ENCODE peak calls at places on chromosomes 13 and 19, in six cellular contexts. P, Y, T, G, M and B are unnamed samples.

GRCh38 chr19:46678110-46678732 is 17.2 kb upstream of the DACT3 start:
- DNase-seq in Y (no peak), P (no peak), G (no peak), M (peak), T (no peak), B (no peak)

GRCh38 chr19:49807174-49807830 is 5.8 kb downstream of the FUZ start:
- DNase-seq in M (no peak), T (no peak), G (no peak), P (peak), Y (no peak), B (no peak)

GRCh38 chr13:93268327-93269028 is 41.9 kb downstream of the GPC6 start:
- DNase-seq in P (no peak), Y (peak), M (no peak), G (no peak), T (no peak), B (no peak)

GRCh38 chr13:108368240-108368898 is 98.9 kb downstream of the TNFSF13B start:
- DNase-seq in T (no peak), Y (no peak), G (no peak), P (no peak), M (no peak), B (no peak)

GRCh38 chr19:5558101-5558621 is 9.6 kb downstream of the TINCR start:
- DNase-seq in T (no peak), M (no peak), G (no peak), P (no peak), Y (no peak), B (no peak)

GRCh38 chr13:42821437-42821836 is 40.1 kb downstream of the FAM216B start:
- DNase-seq in G (no peak), P (no peak), Y (peak), M (no peak), T (no peak), B (no peak)

GRCh38 chr19:16676101-16676798 is 15.3 kb downstream of the TMEM38A start:
- DNase-seq in M (peak), G (no peak), T (no peak), P (no peak), Y (no peak), B (no peak)

GRCh38 chr19:56671613-56671994 is at the start of gene ZNF835:
- DNase-seq in Y (peak), T (peak), G (no peak), M (peak), P (no peak), B (no peak)

GRCh38 chr13:73505487-73505886 is 446.7 kb downstream of the KLF5 start:
- DNase-seq in T (no peak), P (no peak), M (no peak), Y (no peak), G (no peak), B (no peak)

GRCh38 chr13:22298530-22298929 is 627.7 kb downstream of the FGF9 start:
- DNase-seq in T (no peak), P (no peak), G (no peak), M (no peak), Y (no peak), B (peak)

GRCh38 chr13:24672141-24673132 is 7.8 kb upstream of the ATP12A start:
- DNase-seq in P (no peak), Y (no peak), G (no peak), M (no peak), T (no peak), B (no peak)

GRCh38 chr19:42569193-42569592 is 25.5 kb downstream of the CEACAM8 start:
- DNase-seq in G (no peak), P (no peak), Y (no peak), M (no peak), T (no peak), B (no peak)

GRCh38 chr13:42047561-42048322 is 706 bp upstream of the DGKH start:
- DNase-seq in P (no peak), M (peak), Y (peak), G (peak), T (peak), B (peak)

GRCh38 chr19:917323-918151 is at the start of gene KISS1R:
- DNase-seq in M (peak), Y (no peak), G (no peak), P (peak), T (peak), B (peak)

GRCh38 chr19:51034704-51035103 is at the start of gene KLK12:
- DNase-seq in T (no peak), M (no peak), P (no peak), G (no peak), Y (no peak), B (peak)

GRCh38 chr19:45938733-45939319 is 24.2 kb upstream of the NANOS2 start:
- DNase-seq in P (no peak), G (no peak), M (no peak), T (no peak), Y (no peak), B (no peak)

GRCh38 chr19:17933414-17934129 is 757 bp downstream of the CCDC124 start:
- DNase-seq in Y (peak), M (no peak), P (no peak), T (no peak), G (no peak), B (no peak)

GRCh38 chr13:30191491-30192100 is 115.8 kb downstream of the KATNAL1 start:
- DNase-seq in Y (no peak), P (no peak), M (no peak), G (no peak), T (peak), B (no peak)

GRCh38 chr19:610071-610800 is 20.6 kb downstream of the HCN2 start:
- DNase-seq in P (no peak), Y (peak), T (no peak), G (no peak), M (peak), B (no peak)

GRCh38 chr13:21719463-21719862 is 48.6 kb downstream of the FGF9 start:
- DNase-seq in G (no peak), T (no peak), Y (no peak), P (no peak), M (no peak), B (no peak)

GRCh38 chr19:10112037-10112751 is 701 bp downstream of the P2RY11 start:
- DNase-seq in T (no peak), Y (peak), M (no peak), P (no peak), G (no peak), B (no peak)

GRCh38 chr19:46821512-46822359 is 28.9 kb downstream of the AP2S1 start:
- DNase-seq in P (no peak), Y (no peak), M (no peak), G (no peak), T (no peak), B (no peak)

GRCh38 chr19:55449469-55449868 is 6.4 kb upstream of the SHISA7 start:
- DNase-seq in Y (no peak), M (no peak), G (no peak), T (no peak), P (no peak), B (no peak)

GRCh38 chr19:3061214-3062161 is 807 bp downstream of the TLE5 start:
- DNase-seq in G (peak), M (peak), Y (peak), P (peak), T (peak), B (no peak)

GRCh38 chr19:16225279-16226183 is 27.8 kb downstream of the AP1M1 start:
- DNase-seq in G (no peak), T (no peak), P (no peak), Y (no peak), M (no peak), B (no peak)

GRCh38 chr13:66102864-66103263 is 1127.3 kb downstream of the PCDH9 start:
- DNase-seq in M (no peak), G (no peak), P (no peak), Y (peak), T (no peak), B (no peak)

GRCh38 chr19:18418725-18419194 is 438 bp upstream of the SSBP4 start:
- DNase-seq in G (no peak), M (no peak), Y (no peak), P (no peak), T (no peak), B (peak)

GRCh38 chr19:2462635-2463421 is 6.1 kb upstream of the LMNB2 start:
- DNase-seq in T (peak), M (peak), G (peak), P (no peak), Y (peak), B (no peak)

GRCh38 chr19:44748426-44749254 is at the start of gene BCL3:
- DNase-seq in Y (no peak), G (no peak), M (peak), P (peak), T (peak), B (no peak)